ENCODE peak calls at places on chromosomes 6 and 20, in four cellular contexts. C is NCI-H2171; N is D341Med; D is activated naive CD4-positive, alpha-beta T cell treated with anti-CD3 and anti-CD28 coated beads for 36 hours. J is an unnamed sample.
A peak's percentile ranks its signal among the peaks of the same experiment; 100 is the strongest.

GRCh38 chr20:3172933-3173581 is at the start of gene LZTS3:
- DNase-seq in C (peak; percentile 90), D (peak; percentile 79), N (peak; percentile 88), J (peak; percentile 80)

GRCh38 chr6:112026933-112027332 is 27.0 kb upstream of the CCN6 start:
- DNase-seq in D (no peak), N (no peak), C (no peak), J (no peak)

GRCh38 chr6:44666324-44666723 is 278.8 kb downstream of the CDC5L start:
- DNase-seq in C (no peak), D (no peak), N (no peak), J (no peak)

GRCh38 chr6:158548418-158549161 is 11.3 kb upstream of the TMEM181 start:
- DNase-seq in C (no peak), N (no peak), D (no peak), J (no peak)

GRCh38 chr6:136526196-136526930 is 23.9 kb downstream of the MAP7 start:
- DNase-seq in D (peak; percentile 73), C (peak; percentile 66), N (peak; percentile 48), J (no peak)

GRCh38 chr6:26019261-26019845 is 56.8 kb downstream of the TRIM38 start:
- DNase-seq in N (no peak), C (no peak), D (no peak), J (no peak)

GRCh38 chr6:24666097-24666615 is 543 bp downstream of the TDP2 start:
- DNase-seq in D (peak; percentile 49), N (peak; percentile 69), C (no peak), J (peak; percentile 34)

GRCh38 chr6:32838114-32838958 is at the start of gene TAP2:
- DNase-seq in C (peak; percentile 76), D (peak; percentile 98), N (peak; percentile 93), J (peak; percentile 92)

GRCh38 chr6:83709748-83710050 is 798 bp upstream of the SNAP91 start:
- DNase-seq in C (no peak), N (no peak), D (no peak), J (no peak)

J was measured in HTR-8/SVneo.